ENCODE peak calls at places on chromosome X, in five cellular contexts. R, S, I, K and C are unnamed samples.

GRCh38 chrX:41303013-41303412 is 30.9 kb upstream of the DDX3X start:
- DNase-seq in R (no peak), S (no peak), I (no peak), K (no peak), C (no peak)

GRCh38 chrX:51737062-51737461 is 6.2 kb upstream of the GSPT2 start:
- DNase-seq in R (no peak), S (no peak), I (no peak), K (no peak), C (no peak)

GRCh38 chrX:85244411-85245210 is 820 bp downstream of the ZNF711 start:
- DNase-seq in R (peak; percentile 6), S (no peak), I (no peak), K (no peak), C (peak; percentile 14)

GRCh38 chrX:56564921-56565861 is 1.8 kb downstream of the UBQLN2 start:
- DNase-seq in R (no peak), S (no peak), I (no peak), K (no peak), C (no peak)

GRCh38 chrX:10156199-10157031 is at the start of gene CLCN4:
- DNase-seq in R (peak; percentile 65), S (no peak), I (peak; percentile 74), K (peak; percentile 61), C (peak; percentile 34)

GRCh38 chrX:123860506-123860840 is 620 bp downstream of the XIAP start:
- DNase-seq in R (no peak), S (no peak), I (no peak), K (no peak), C (no peak)

GRCh38 chrX:78024349-78025108 is 55.1 kb upstream of the PGAM4 start:
- DNase-seq in R (peak; percentile 2), S (no peak), I (no peak), K (peak; percentile 31), C (no peak)

GRCh38 chrX:44954562-44954961 is 81.6 kb downstream of the KDM6A start:
- DNase-seq in R (no peak), S (no peak), I (no peak), K (no peak), C (no peak)

GRCh38 chrX:123399709-123400108 is 215.6 kb downstream of the GRIA3 start:
- DNase-seq in R (no peak), S (no peak), I (no peak), K (no peak), C (no peak)

GRCh38 chrX:103330601-103331397 is 760 bp downstream of the TCEAL7 start:
- DNase-seq in R (peak; percentile 28), S (no peak), I (no peak), K (no peak), C (no peak)

GRCh38 chrX:43741843-43742573 is 85.9 kb downstream of the MAOA start:
- DNase-seq in R (no peak), S (no peak), I (no peak), K (no peak), C (no peak)

GRCh38 chrX:154313147-154313546 is 17.6 kb downstream of the TKTL1 start:
- DNase-seq in R (no peak), S (no peak), I (no peak), K (no peak), C (no peak)

GRCh38 chrX:45571453-45571852 is 370.8 kb upstream of the DIPK2B start:
- DNase-seq in R (no peak), S (no peak), I (no peak), K (no peak), C (no peak)

GRCh38 chrX:10433296-10433965 is 187.0 kb downstream of the MID1 start:
- DNase-seq in R (no peak), S (no peak), I (no peak), K (no peak), C (no peak)

GRCh38 chrX:85611926-85612325 is 232.5 kb upstream of the POF1B start:
- DNase-seq in R (no peak), S (no peak), I (no peak), K (no peak), C (no peak)

GRCh38 chrX:148938348-148938747 is 437.9 kb downstream of the AFF2 start:
- DNase-seq in R (no peak), S (no peak), I (no peak), K (no peak), C (no peak)

GRCh38 chrX:40130207-40130606 is 32.4 kb upstream of the BCOR start:
- DNase-seq in R (no peak), S (peak; percentile 19), I (no peak), K (no peak), C (no peak)

GRCh38 chrX:13254076-13254785 is 65.6 kb downstream of the ATXN3L start:
- DNase-seq in R (no peak), S (no peak), I (no peak), K (no peak), C (no peak)

GRCh38 chrX:1086444-1087409 is 125.7 kb downstream of the CRLF2 start:
- DNase-seq in R (no peak), S (no peak), I (no peak), K (no peak), C (no peak)

GRCh38 chrX:98362630-98363029 is 1478.9 kb downstream of the RPA4 start:
- DNase-seq in R (no peak), S (no peak), I (no peak), K (no peak), C (no peak)

GRCh38 chrX:112512509-112512908 is 167.2 kb downstream of the LHFPL1 start:
- DNase-seq in R (no peak), S (no peak), I (no peak), K (no peak), C (no peak)

GRCh38 chrX:153521034-153521433 is 3.6 kb downstream of the ATP2B3 start:
- DNase-seq in R (no peak), S (no peak), I (no peak), K (no peak), C (no peak)

GRCh38 chrX:108735087-108735679 is 1.2 kb downstream of the IRS4 start:
- DNase-seq in R (no peak), S (no peak), I (no peak), K (no peak), C (peak; percentile 34)
- TF ChIP-seq CTCF in R (no peak), S (no peak), I (no peak), K (no peak), C (peak; percentile 67)

DNA sequence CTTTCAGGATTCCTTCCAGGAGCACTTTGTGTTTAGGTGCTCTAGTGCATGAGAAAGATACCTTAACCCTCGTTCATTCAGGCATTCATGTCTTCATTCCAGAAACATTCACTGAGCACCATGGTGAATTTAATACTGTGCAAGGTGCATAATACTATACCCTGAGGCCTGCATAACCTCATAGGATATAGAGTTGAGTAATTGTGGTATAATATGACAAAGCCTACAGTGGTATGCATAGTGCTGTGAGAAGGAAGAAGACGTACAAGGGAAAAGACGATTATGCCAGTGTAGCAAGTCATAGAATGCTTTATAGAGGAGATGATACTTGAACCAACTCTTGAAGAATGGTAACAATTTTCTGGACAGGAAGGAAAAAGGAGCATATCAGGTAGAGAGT is 34.3 kb downstream of the MTM1 start:
- DNase-seq in R (no peak), S (no peak), I (no peak), K (no peak), C (no peak)
- TF ChIP-seq CTCF in R (no peak), S (no peak), I (no peak), K (no peak), C (no peak)

GRCh38 chrX:50206753-50207152 is 2.2 kb downstream of the CCNB3 start:
- DNase-seq in R (no peak), S (no peak), I (no peak), K (no peak), C (no peak)

DNA sequence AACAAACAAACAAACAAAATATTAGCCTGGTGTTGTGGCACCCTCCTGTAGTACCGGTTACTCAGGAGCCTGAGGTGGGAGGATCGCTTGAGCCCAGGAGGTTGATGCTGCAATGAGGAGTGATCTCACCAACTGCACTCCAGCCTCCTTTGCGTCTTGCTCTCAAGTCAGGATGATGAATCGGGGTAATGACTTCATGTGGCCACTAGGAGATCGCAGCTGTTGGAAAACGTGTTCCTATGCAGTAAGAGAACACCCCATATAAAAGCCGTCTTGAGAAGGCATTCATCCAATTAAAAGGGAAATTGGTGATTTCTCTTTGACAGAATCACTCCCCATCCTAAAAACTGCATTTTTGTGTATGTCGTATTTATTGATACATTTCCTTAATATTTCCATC is 6.9 kb downstream of the CCNB3 start:
- DNase-seq in R (peak; percentile 6), S (no peak), I (no peak), K (no peak), C (no peak)
- TF ChIP-seq CTCF in R (peak; percentile 41), S (no peak), I (peak; percentile 17), K (no peak), C (peak; percentile 29)

DNA sequence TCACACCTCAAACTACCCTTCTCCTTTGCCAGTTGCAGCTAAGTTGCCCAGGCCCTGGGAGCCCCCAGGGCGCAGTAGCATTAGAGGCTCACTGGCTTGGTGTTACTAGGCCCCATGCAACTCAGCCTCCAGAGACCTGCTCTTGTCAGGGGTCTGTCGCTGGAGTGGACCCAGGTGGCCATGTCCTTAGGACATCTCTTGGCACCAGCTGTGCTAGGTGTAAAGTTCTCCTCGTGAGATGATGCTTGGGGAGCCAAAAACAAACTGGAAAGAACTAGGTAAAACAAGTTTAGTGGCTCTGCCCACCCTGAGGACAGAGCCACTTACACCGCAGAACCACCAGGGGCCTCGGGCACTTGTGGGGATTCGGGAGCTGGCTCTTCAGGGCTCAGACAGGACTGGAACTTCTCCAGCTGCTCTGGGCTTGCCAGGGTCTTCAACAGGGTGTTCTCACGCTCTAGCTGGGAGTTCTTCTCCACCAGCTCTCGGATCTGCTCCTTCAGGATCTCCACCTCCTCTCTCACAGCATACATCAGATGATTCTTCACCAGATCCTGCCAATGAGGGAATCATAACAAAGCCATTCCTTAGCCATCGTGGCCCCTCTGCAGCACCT is 61.3 kb downstream of the TSC22D3 start:
- DNase-seq in R (no peak), S (no peak), I (no peak), K (no peak), C (no peak)
- TF ChIP-seq CTCF in R (no peak), S (no peak), I (peak; percentile 24), K (no peak), C (peak; percentile 33)

DNA sequence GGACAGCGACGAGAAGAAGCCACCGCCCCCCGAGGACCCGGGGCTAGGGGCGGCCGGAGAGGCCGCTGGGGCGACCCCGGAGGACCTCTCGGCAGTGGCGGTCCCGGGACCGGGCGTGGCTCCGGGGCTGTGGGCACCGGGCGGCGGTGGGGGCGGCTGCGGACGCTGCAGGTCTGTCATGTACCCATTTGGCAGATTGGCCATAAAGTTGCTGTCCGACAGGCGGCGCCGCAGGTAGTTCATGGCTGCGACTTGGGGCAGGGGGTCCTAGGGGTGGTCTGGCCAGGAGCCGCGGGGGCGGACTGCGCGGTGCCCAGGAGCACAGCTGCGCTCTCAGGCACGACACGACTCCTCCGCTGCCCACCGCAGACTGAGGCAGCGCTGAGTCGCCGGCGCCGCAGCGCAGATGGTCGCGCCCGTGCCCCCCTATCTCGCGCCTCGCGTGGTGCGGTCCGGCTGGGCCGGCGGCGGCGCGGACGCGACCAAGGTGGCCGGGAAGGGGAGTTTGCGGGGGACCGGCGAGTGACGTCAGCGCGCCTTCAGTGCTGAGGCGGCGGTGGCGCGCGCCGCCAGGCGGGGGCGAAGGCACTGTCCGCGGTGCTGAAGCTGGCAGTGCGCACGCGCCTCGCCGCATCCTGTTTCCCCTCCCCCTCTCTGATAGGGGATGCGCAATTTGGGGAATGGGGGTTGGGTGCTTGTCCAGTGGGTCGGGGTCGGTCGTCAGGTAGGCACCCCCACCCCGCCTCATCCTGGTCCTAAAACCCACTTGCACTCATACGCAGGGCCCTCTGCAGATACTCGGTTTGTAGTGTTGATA is at the start of gene SYN1:
- DNase-seq in R (peak; percentile 74), S (no peak), I (peak; percentile 77), K (peak; percentile 71), C (peak; percentile 74)
- TF ChIP-seq CTCF in R (no peak), S (peak; percentile 6), I (peak; percentile 13), K (peak; percentile 1), C (no peak)